ENCODE peak calls at places on chromosomes 16 and 17, in four cellular contexts. I is HEK293T; W is HFFc6; Q is CD8-positive, alpha-beta T cell. M is an unnamed sample.

GRCh38 chr16:15587152-15587825 is 55.7 kb downstream of the MARF1 start:
- DNase-seq in I (no peak), Q (no peak), W (no peak), M (no peak)

GRCh38 chr16:4694664-4695451 is 1.5 kb downstream of the NUDT16L1 start:
- DNase-seq in W (peak), I (no peak), Q (no peak), M (no peak)

GRCh38 chr16:71288890-71289731 is at the start of gene CMTR2:
- DNase-seq in W (peak), Q (peak), I (peak), M (peak)

GRCh38 chr17:19364699-19365498 is 2.4 kb upstream of the B9D1 start:
- DNase-seq in I (no peak), W (no peak), Q (no peak), M (no peak)

GRCh38 chr16:1224558-1224957 is 510 bp downstream of the TPSG1 start:
- DNase-seq in I (no peak), Q (no peak), W (no peak), M (no peak)

GRCh38 chr16:19674485-19674884 is 43.5 kb downstream of the KNOP1 start:
- DNase-seq in W (no peak), I (no peak), Q (no peak), M (no peak)

GRCh38 chr17:7295230-7296180 is 1.1 kb upstream of the YBX2 start:
- DNase-seq in W (no peak), I (no peak), Q (no peak), M (no peak)

GRCh38 chr17:75270218-75270965 is 639 bp downstream of the MIF4GD start:
- DNase-seq in I (peak), Q (no peak), W (peak), M (peak)

GRCh38 chr17:78357177-78357586 is 2.7 kb downstream of the SOCS3 start:
- DNase-seq in I (no peak), W (peak), Q (no peak), M (peak)

GRCh38 chr17:31392856-31393748 is 1.6 kb downstream of the RAB11FIP4 start:
- DNase-seq in Q (no peak), I (no peak), W (no peak), M (no peak)

GRCh38 chr17:80175411-80175810 is 5.6 kb downstream of the CARD14 start:
- DNase-seq in Q (no peak), W (no peak), I (no peak), M (no peak)

GRCh38 chr17:5545051-5545987 is 39.0 kb downstream of the NLRP1 start:
- DNase-seq in W (no peak), Q (no peak), I (peak), M (no peak)

M was measured in nephron progenitor cell.